ENCODE peak calls at places on chromosomes 11 and 22, in four cellular contexts. P, M, Q and V are unnamed samples.

GRCh38 chr11:127106142-127106541 is 105.6 kb upstream of the KIRREL3 start:
- DNase-seq in P (no peak), M (no peak), Q (no peak), V (peak)

GRCh38 chr22:20645954-20646353 is 128.0 kb upstream of the SERPIND1 start:
- DNase-seq in P (no peak), M (no peak), Q (no peak), V (no peak)

GRCh38 chr11:74820763-74821162 is 72.1 kb downstream of the RNF169 start:
- DNase-seq in P (no peak), M (no peak), Q (no peak), V (no peak)

GRCh38 chr11:16867097-16867496 is 128.7 kb downstream of the C11orf58 start:
- DNase-seq in P (no peak), M (no peak), Q (no peak), V (no peak)

GRCh38 chr11:65496304-65497140 is 2.3 kb upstream of the MALAT1 start:
- DNase-seq in P (no peak), M (no peak), Q (no peak), V (no peak)

GRCh38 chr11:75800728-75801361 is 14.2 kb upstream of the UVRAG start:
- DNase-seq in P (no peak), M (no peak), Q (no peak), V (no peak)

GRCh38 chr11:61963282-61964057 is 4.0 kb downstream of the FTH1 start:
- DNase-seq in P (no peak), M (no peak), Q (peak), V (peak)

GRCh38 chr11:63961608-63962412 is 12.6 kb upstream of the COX8A start:
- DNase-seq in P (no peak), M (no peak), Q (no peak), V (peak)

GRCh38 chr11:69880041-69880802 is 61.0 kb upstream of the FGF3 start:
- DNase-seq in P (no peak), M (no peak), Q (no peak), V (peak)

GRCh38 chr11:120814531-120815259 is 209.2 kb upstream of the TBCEL start:
- DNase-seq in P (no peak), M (no peak), Q (no peak), V (no peak)

GRCh38 chr11:102513869-102514268 is 16.7 kb downstream of the MMP7 start:
- DNase-seq in P (no peak), M (no peak), Q (no peak), V (peak)

GRCh38 chr11:85316967-85317366 is 310.2 kb downstream of the DLG2 start:
- DNase-seq in P (no peak), M (no peak), Q (no peak), V (no peak)

GRCh38 chr11:19432370-19433163 is 191.8 kb upstream of the E2F8 start:
- DNase-seq in P (no peak), M (no peak), Q (no peak), V (peak)

GRCh38 chr11:129911298-129911697 is 15.9 kb upstream of the NFRKB start:
- DNase-seq in P (no peak), M (no peak), Q (no peak), V (no peak)

GRCh38 chr11:36385121-36385530 is 89.0 kb downstream of the PRR5L start:
- DNase-seq in P (no peak), M (no peak), Q (no peak), V (no peak)

GRCh38 chr22:46067159-46068111 is 82.9 kb upstream of the PPARA start:
- DNase-seq in P (no peak), M (no peak), Q (no peak), V (peak)

GRCh38 chr11:64870893-64871849 is 7.2 kb downstream of the EHD1 start:
- DNase-seq in P (no peak), M (no peak), Q (no peak), V (peak)

GRCh38 chr11:92340839-92341238 is 116.2 kb downstream of the FAT3 start:
- DNase-seq in P (no peak), M (no peak), Q (no peak), V (peak)